ENCODE peak calls at places on chromosomes 13 and 19, in five cellular contexts. One of them, this sample, is unnamed.

GRCh38 chr13:22018297-22019210 is 347.7 kb downstream of the FGF9 start:
- DNase-seq in fibroblast of lung: no peak
- DNase-seq in mammary epithelial cell: no peak
- DNase-seq in K562: no peak
- DNase-seq in GM12878: no peak
- DNase-seq in this sample: no peak

GRCh38 chr19:44822177-44822576 is 13.3 kb downstream of the BCAM start:
- DNase-seq in K562: no peak
- DNase-seq in fibroblast of lung: no peak
- DNase-seq in mammary epithelial cell: no peak
- DNase-seq in GM12878: no peak
- DNase-seq in this sample: no peak

GRCh38 chr19:18340990-18341868 is 831 bp downstream of the PGPEP1 start:
- DNase-seq in mammary epithelial cell: no peak
- DNase-seq in GM12878: no peak
- DNase-seq in K562: peak; percentile 80
- DNase-seq in fibroblast of lung: peak; percentile 48
- DNase-seq in this sample: no peak

GRCh38 chr13:32754179-32754578 is 167.9 kb downstream of the PDS5B start:
- DNase-seq in GM12878: no peak
- DNase-seq in K562: no peak
- DNase-seq in fibroblast of lung: no peak
- DNase-seq in mammary epithelial cell: no peak
- DNase-seq in this sample: no peak

GRCh38 chr13:19959141-19959830 is 759 bp downstream of the ZMYM2 start:
- DNase-seq in K562: peak; percentile 30
- DNase-seq in GM12878: no peak
- DNase-seq in mammary epithelial cell: peak; percentile 34
- DNase-seq in fibroblast of lung: peak; percentile 42
- DNase-seq in this sample: no peak

GRCh38 chr19:35975608-35976214 is 19.3 kb upstream of the SDHAF1 start:
- DNase-seq in GM12878: no peak
- DNase-seq in fibroblast of lung: peak; percentile 22
- DNase-seq in K562: peak; percentile 78
- DNase-seq in mammary epithelial cell: no peak
- DNase-seq in this sample: no peak

GRCh38 chr13:23384111-23384510 is 49.4 kb downstream of the SACS start:
- DNase-seq in mammary epithelial cell: peak; percentile 68
- DNase-seq in GM12878: peak; percentile 82
- DNase-seq in K562: no peak
- DNase-seq in fibroblast of lung: peak; percentile 82
- DNase-seq in this sample: no peak

GRCh38 chr13:43057653-43058317 is 34.4 kb downstream of the DNAJC15 start:
- DNase-seq in mammary epithelial cell: no peak
- DNase-seq in fibroblast of lung: peak; percentile 58
- DNase-seq in GM12878: no peak
- DNase-seq in K562: no peak
- DNase-seq in this sample: no peak

GRCh38 chr13:94435604-94436226 is 43.8 kb downstream of the DCT start:
- DNase-seq in mammary epithelial cell: peak; percentile 28
- DNase-seq in fibroblast of lung: peak; percentile 46
- DNase-seq in GM12878: no peak
- DNase-seq in K562: peak; percentile 32
- DNase-seq in this sample: peak; percentile 5

GRCh38 chr13:85853901-85854663 is 54.9 kb upstream of the SLITRK6 start:
- DNase-seq in fibroblast of lung: no peak
- DNase-seq in GM12878: no peak
- DNase-seq in K562: no peak
- DNase-seq in mammary epithelial cell: no peak
- DNase-seq in this sample: no peak

GRCh38 chr13:33931397-33931987 is 113.5 kb downstream of the RFC3 start:
- DNase-seq in fibroblast of lung: peak; percentile 56
- DNase-seq in GM12878: peak; percentile 4
- DNase-seq in K562: peak; percentile 16
- DNase-seq in mammary epithelial cell: peak; percentile 43
- DNase-seq in this sample: no peak

GRCh38 chr19:11020982-11021759 is 60.3 kb downstream of the SMARCA4 start:
- DNase-seq in GM12878: no peak
- DNase-seq in mammary epithelial cell: no peak
- DNase-seq in K562: no peak
- DNase-seq in fibroblast of lung: no peak
- DNase-seq in this sample: no peak

GRCh38 chr19:11023635-11024168 is 62.9 kb downstream of the SMARCA4 start:
- DNase-seq in mammary epithelial cell: no peak
- DNase-seq in GM12878: no peak
- DNase-seq in K562: no peak
- DNase-seq in fibroblast of lung: no peak
- DNase-seq in this sample: no peak

GRCh38 chr19:11024259-11024658 is 63.4 kb downstream of the SMARCA4 start:
- DNase-seq in K562: no peak
- DNase-seq in mammary epithelial cell: no peak
- DNase-seq in fibroblast of lung: no peak
- DNase-seq in GM12878: no peak
- DNase-seq in this sample: no peak

GRCh38 chr19:11021760-11022144 is 60.9 kb downstream of the SMARCA4 start:
- DNase-seq in GM12878: no peak
- DNase-seq in mammary epithelial cell: no peak
- DNase-seq in fibroblast of lung: no peak
- DNase-seq in K562: no peak
- DNase-seq in this sample: no peak

GRCh38 chr19:11023016-11023415 is 62.2 kb downstream of the SMARCA4 start:
- DNase-seq in K562: no peak
- DNase-seq in GM12878: no peak
- DNase-seq in mammary epithelial cell: no peak
- DNase-seq in fibroblast of lung: no peak
- DNase-seq in this sample: no peak
- H2AFZ ChIP-seq in K562: no peak overlapping the region
- H2AFZ ChIP-seq in GM12878: no peak overlapping the region
- H2AFZ ChIP-seq in mammary epithelial cell: no peak overlapping the region
- H2AFZ ChIP-seq in fibroblast of lung: no peak overlapping the region
- H2AFZ ChIP-seq in this sample: no peak overlapping the region

GRCh38 chr19:7916908-7917291 is 2.3 kb downstream of the TGFBR3L start:
- DNase-seq in GM12878: no peak
- DNase-seq in mammary epithelial cell: no peak
- DNase-seq in fibroblast of lung: no peak
- DNase-seq in K562: no peak
- DNase-seq in this sample: no peak
- TF ChIP-seq EZH2 in GM12878: no peak
- TF ChIP-seq EZH2 in mammary epithelial cell: no peak
- TF ChIP-seq EZH2 in fibroblast of lung: no peak
- TF ChIP-seq EZH2 in K562: no peak
- TF ChIP-seq EZH2 in this sample: no peak

GRCh38 chr13:49972709-49973108 is 24.1 kb upstream of the TRIM13 start:
- DNase-seq in GM12878: no peak
- DNase-seq in fibroblast of lung: no peak
- DNase-seq in K562: no peak
- DNase-seq in mammary epithelial cell: no peak
- DNase-seq in this sample: no peak
- H3K9ac ChIP-seq in GM12878: no peak overlapping the region
- H3K9ac ChIP-seq in fibroblast of lung: no peak overlapping the region
- H3K9ac ChIP-seq in K562: no peak overlapping the region
- H3K9ac ChIP-seq in mammary epithelial cell: no peak overlapping the region
- H3K9ac ChIP-seq in this sample: no peak overlapping the region

DNA sequence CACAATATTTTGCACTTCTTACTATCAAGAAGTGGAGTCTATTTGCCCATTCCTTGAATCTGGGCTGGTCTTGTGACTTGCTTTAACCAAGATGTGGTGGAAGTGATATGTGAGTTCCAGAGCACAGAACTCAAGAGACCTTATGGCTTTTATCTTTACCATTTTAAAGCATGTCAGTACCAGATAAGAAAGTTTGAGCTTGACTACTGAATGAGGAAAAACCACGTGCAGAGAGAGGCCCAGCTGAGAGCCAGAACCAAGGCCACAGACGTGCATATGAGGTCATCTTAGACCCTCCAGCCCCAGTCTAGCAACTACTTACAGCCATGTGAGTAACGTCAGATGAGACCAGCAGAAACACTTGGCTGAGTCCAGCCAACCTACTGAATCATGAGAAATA is 6.3 kb upstream of the CDK8 start:
- DNase-seq in K562: peak; percentile 34
- DNase-seq in GM12878: no peak
- DNase-seq in mammary epithelial cell: no peak
- DNase-seq in fibroblast of lung: no peak
- DNase-seq in this sample: no peak
- H2AFZ ChIP-seq in K562: peak overlapping the region; percentile 9
- H2AFZ ChIP-seq in GM12878: no peak overlapping the region
- H2AFZ ChIP-seq in mammary epithelial cell: no peak overlapping the region
- H2AFZ ChIP-seq in fibroblast of lung: no peak overlapping the region
- H2AFZ ChIP-seq in this sample: no peak overlapping the region

GRCh38 chr19:31499826-31500539 is 150.7 kb upstream of the TSHZ3 start:
- DNase-seq in GM12878: no peak
- DNase-seq in fibroblast of lung: no peak
- DNase-seq in K562: no peak
- DNase-seq in mammary epithelial cell: no peak
- DNase-seq in this sample: no peak
- TF ChIP-seq EZH2 in GM12878: no peak
- TF ChIP-seq EZH2 in fibroblast of lung: no peak
- TF ChIP-seq EZH2 in K562: no peak
- TF ChIP-seq EZH2 in mammary epithelial cell: no peak
- TF ChIP-seq EZH2 in this sample: no peak

GRCh38 chr19:939439-939838 is 13.6 kb downstream of the ARID3A start:
- DNase-seq in mammary epithelial cell: no peak
- DNase-seq in fibroblast of lung: no peak
- DNase-seq in GM12878: no peak
- DNase-seq in K562: no peak
- DNase-seq in this sample: no peak

GRCh38 chr19:940591-941291 is 14.9 kb downstream of the ARID3A start:
- DNase-seq in fibroblast of lung: peak; percentile 65
- DNase-seq in mammary epithelial cell: peak; percentile 59
- DNase-seq in GM12878: no peak
- DNase-seq in K562: no peak
- DNase-seq in this sample: no peak

GRCh38 chr19:939922-940321 is 14.1 kb downstream of the ARID3A start:
- DNase-seq in K562: no peak
- DNase-seq in mammary epithelial cell: no peak
- DNase-seq in fibroblast of lung: no peak
- DNase-seq in GM12878: no peak
- DNase-seq in this sample: no peak

GRCh38 chr19:942133-942645 is 16.4 kb downstream of the ARID3A start:
- DNase-seq in fibroblast of lung: no peak
- DNase-seq in GM12878: no peak
- DNase-seq in mammary epithelial cell: no peak
- DNase-seq in K562: no peak
- DNase-seq in this sample: no peak

GRCh38 chr19:941292-942132 is 15.7 kb downstream of the ARID3A start:
- DNase-seq in fibroblast of lung: no peak
- DNase-seq in mammary epithelial cell: no peak
- DNase-seq in GM12878: no peak
- DNase-seq in K562: no peak
- DNase-seq in this sample: no peak
- H3K9ac ChIP-seq in fibroblast of lung: peak overlapping the region; percentile 33
- H3K9ac ChIP-seq in mammary epithelial cell: no peak overlapping the region
- H3K9ac ChIP-seq in GM12878: no peak overlapping the region
- H3K9ac ChIP-seq in K562: no peak overlapping the region
- H3K9ac ChIP-seq in this sample: peak overlapping the region; percentile 18

GRCh38 chr19:33904681-33905080 is 108.0 kb downstream of the KCTD15 start:
- DNase-seq in mammary epithelial cell: peak; percentile 67
- DNase-seq in K562: no peak
- DNase-seq in GM12878: no peak
- DNase-seq in fibroblast of lung: peak; percentile 29
- DNase-seq in this sample: peak; percentile 33
- H2AFZ ChIP-seq in mammary epithelial cell: no peak overlapping the region
- H2AFZ ChIP-seq in K562: no peak overlapping the region
- H2AFZ ChIP-seq in GM12878: no peak overlapping the region
- H2AFZ ChIP-seq in fibroblast of lung: no peak overlapping the region
- H2AFZ ChIP-seq in this sample: no peak overlapping the region

GRCh38 chr19:2252481-2253105 is 3.5 kb downstream of the AMH start:
- DNase-seq in K562: no peak
- DNase-seq in fibroblast of lung: no peak
- DNase-seq in GM12878: no peak
- DNase-seq in mammary epithelial cell: no peak
- DNase-seq in this sample: no peak

GRCh38 chr19:2251577-2252480 is 2.7 kb downstream of the AMH start:
- DNase-seq in K562: no peak
- DNase-seq in mammary epithelial cell: no peak
- DNase-seq in GM12878: no peak
- DNase-seq in fibroblast of lung: peak; percentile 25
- DNase-seq in this sample: no peak

GRCh38 chr19:2255112-2255845 is 938 bp downstream of the JSRP1 start:
- DNase-seq in K562: no peak
- DNase-seq in mammary epithelial cell: no peak
- DNase-seq in GM12878: no peak
- DNase-seq in fibroblast of lung: no peak
- DNase-seq in this sample: no peak

GRCh38 chr19:2254052-2254872 is 2.0 kb downstream of the JSRP1 start:
- DNase-seq in K562: no peak
- DNase-seq in fibroblast of lung: peak; percentile 40
- DNase-seq in mammary epithelial cell: no peak
- DNase-seq in GM12878: no peak
- DNase-seq in this sample: no peak

DNA sequence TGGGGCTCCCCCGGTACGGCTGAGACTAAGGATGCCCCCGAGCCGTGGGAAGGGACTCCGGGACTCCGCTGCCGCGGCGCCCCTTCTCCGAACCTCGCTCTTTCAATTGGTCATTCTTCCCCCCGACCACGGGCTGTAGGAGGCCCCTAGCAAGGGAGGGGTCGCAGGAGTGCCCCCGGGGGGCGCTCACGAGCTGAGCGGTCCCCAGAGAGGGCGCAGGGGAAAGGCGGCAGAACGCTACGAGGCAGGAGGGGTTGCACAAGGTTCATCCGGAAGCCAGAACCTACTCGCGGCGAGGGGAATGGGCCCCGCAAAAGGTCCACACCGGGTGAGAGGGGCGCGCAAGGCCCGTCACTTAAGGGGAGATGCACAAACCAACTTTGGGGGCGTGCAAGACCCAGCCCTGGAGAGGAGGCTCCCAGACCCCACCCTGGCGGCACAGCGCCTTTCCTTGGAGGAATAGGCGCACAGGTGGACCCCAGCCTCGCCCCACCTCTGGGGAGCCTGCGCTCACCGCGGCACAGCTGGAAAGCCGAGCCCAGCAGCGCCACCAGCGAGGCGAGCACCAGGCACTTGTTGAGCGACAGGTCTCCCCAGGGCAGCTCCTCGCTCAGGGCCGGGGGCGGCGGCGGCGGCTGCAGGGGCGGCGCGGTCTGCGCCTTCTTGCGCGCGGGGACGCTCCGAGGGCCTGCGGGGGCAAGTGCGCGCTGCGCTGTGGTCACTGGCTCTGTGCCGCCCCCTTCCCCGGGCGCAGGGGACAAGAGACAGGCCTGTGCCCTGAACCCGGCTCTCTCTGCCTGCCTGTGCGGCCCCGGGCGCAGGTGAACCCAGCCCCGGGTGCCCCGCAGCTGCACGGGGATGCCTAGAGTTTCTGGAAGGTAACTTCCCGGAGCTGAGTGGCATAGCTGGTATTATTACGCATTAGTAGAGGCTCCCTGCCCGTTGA is 2.8 kb downstream of the JSRP1 start:
- DNase-seq in mammary epithelial cell: no peak
- DNase-seq in fibroblast of lung: no peak
- DNase-seq in GM12878: no peak
- DNase-seq in K562: no peak
- DNase-seq in this sample: no peak
- TF ChIP-seq EZH2 in mammary epithelial cell: peak; percentile 85
- TF ChIP-seq EZH2 in fibroblast of lung: peak; percentile 86
- TF ChIP-seq EZH2 in GM12878: no peak
- TF ChIP-seq EZH2 in K562: no peak
- TF ChIP-seq EZH2 in this sample: peak; percentile 49

This sample was measured in keratinocyte.